ENCODE peak calls at places on chromosomes 2 and 18, in nine cellular contexts. One of them, this sample, is unnamed. For H3K9me3, the result is how much of the 10 kb centered on the place peaks cover.

GRCh38 chr2:86807121-86807461 is 16.4 kb upstream of the CD8A start:
- DNase-seq in small intestine: no peak
- DNase-seq in sigmoid colon: no peak
- DNase-seq in IMR-90: no peak
- DNase-seq in right cardiac atrium: no peak
- DNase-seq in adrenal gland: no peak
- DNase-seq in heart left ventricle: no peak
- DNase-seq in ovary: no peak
- DNase-seq in K562: no peak
- DNase-seq in this sample: no peak

GRCh38 chr2:23925702-23926288 is 1.1 kb downstream of the ATAD2B start:
- DNase-seq in IMR-90: peak
- DNase-seq in small intestine: peak
- DNase-seq in right cardiac atrium: peak
- DNase-seq in heart left ventricle: peak
- DNase-seq in adrenal gland: peak
- DNase-seq in sigmoid colon: peak
- DNase-seq in ovary: peak
- DNase-seq in K562: no peak
- DNase-seq in this sample: peak

GRCh38 chr2:95231723-95232122 is 24.4 kb downstream of the ZNF892 start:
- DNase-seq in adrenal gland: peak
- DNase-seq in K562: peak
- DNase-seq in heart left ventricle: peak
- DNase-seq in right cardiac atrium: no peak
- DNase-seq in IMR-90: peak
- DNase-seq in sigmoid colon: no peak
- DNase-seq in small intestine: peak
- DNase-seq in ovary: no peak
- DNase-seq in this sample: no peak

GRCh38 chr18:76573325-76574025 is 78.4 kb upstream of the ZNF516 start:
- DNase-seq in ovary: no peak
- DNase-seq in heart left ventricle: no peak
- DNase-seq in IMR-90: peak
- DNase-seq in sigmoid colon: no peak
- DNase-seq in right cardiac atrium: no peak
- DNase-seq in K562: no peak
- DNase-seq in adrenal gland: no peak
- DNase-seq in small intestine: no peak
- DNase-seq in this sample: no peak

GRCh38 chr2:86337235-86338099 is at the start of gene REEP1:
- DNase-seq in K562: no peak
- DNase-seq in heart left ventricle: peak
- DNase-seq in small intestine: peak
- DNase-seq in ovary: no peak
- DNase-seq in adrenal gland: peak
- DNase-seq in sigmoid colon: peak
- DNase-seq in right cardiac atrium: peak
- DNase-seq in IMR-90: no peak
- DNase-seq in this sample: peak

GRCh38 chr2:230762317-230762896 is 49.8 kb downstream of the CAB39 start:
- DNase-seq in sigmoid colon: no peak
- DNase-seq in heart left ventricle: no peak
- DNase-seq in right cardiac atrium: no peak
- DNase-seq in K562: peak
- DNase-seq in ovary: no peak
- DNase-seq in small intestine: peak
- DNase-seq in IMR-90: no peak
- DNase-seq in adrenal gland: no peak
- DNase-seq in this sample: no peak

GRCh38 chr2:236613607-236614006 is 44.0 kb downstream of the ACKR3 start:
- DNase-seq in small intestine: no peak
- DNase-seq in right cardiac atrium: no peak
- DNase-seq in ovary: no peak
- DNase-seq in adrenal gland: no peak
- DNase-seq in K562: no peak
- DNase-seq in IMR-90: no peak
- DNase-seq in heart left ventricle: no peak
- DNase-seq in sigmoid colon: no peak
- DNase-seq in this sample: no peak

GRCh38 chr2:44935854-44936185 is 5.7 kb upstream of the SIX3 start:
- DNase-seq in adrenal gland: no peak
- DNase-seq in sigmoid colon: no peak
- DNase-seq in IMR-90: no peak
- DNase-seq in K562: no peak
- DNase-seq in ovary: no peak
- DNase-seq in heart left ventricle: no peak
- DNase-seq in right cardiac atrium: no peak
- DNase-seq in small intestine: no peak
- DNase-seq in this sample: no peak

GRCh38 chr2:198314559-198315153 is 510.3 kb downstream of the PLCL1 start:
- DNase-seq in right cardiac atrium: no peak
- DNase-seq in sigmoid colon: no peak
- DNase-seq in small intestine: peak
- DNase-seq in heart left ventricle: no peak
- DNase-seq in ovary: no peak
- DNase-seq in adrenal gland: no peak
- DNase-seq in IMR-90: peak
- DNase-seq in K562: no peak
- DNase-seq in this sample: no peak

GRCh38 chr2:43319541-43319940 is 93.1 kb upstream of the ZFP36L2 start:
- DNase-seq in small intestine: no peak
- DNase-seq in adrenal gland: no peak
- DNase-seq in K562: no peak
- DNase-seq in sigmoid colon: no peak
- DNase-seq in ovary: no peak
- DNase-seq in right cardiac atrium: no peak
- DNase-seq in heart left ventricle: no peak
- DNase-seq in IMR-90: peak
- DNase-seq in this sample: no peak

GRCh38 chr2:8563814-8564474 is 117.9 kb upstream of the ID2 start:
- DNase-seq in adrenal gland: peak
- DNase-seq in IMR-90: no peak
- DNase-seq in right cardiac atrium: no peak
- DNase-seq in small intestine: no peak
- DNase-seq in ovary: peak
- DNase-seq in K562: no peak
- DNase-seq in sigmoid colon: peak
- DNase-seq in heart left ventricle: no peak
- DNase-seq in this sample: peak

GRCh38 chr2:173048901-173049661 is 26.6 kb upstream of the MAP3K20 start:
- DNase-seq in heart left ventricle: peak
- DNase-seq in small intestine: peak
- DNase-seq in sigmoid colon: peak
- DNase-seq in K562: peak
- DNase-seq in ovary: peak
- DNase-seq in adrenal gland: peak
- DNase-seq in right cardiac atrium: peak
- DNase-seq in IMR-90: peak
- DNase-seq in this sample: peak

GRCh38 chr2:66717491-66717890 is 282.6 kb downstream of the MEIS1 start:
- DNase-seq in ovary: no peak
- DNase-seq in right cardiac atrium: no peak
- DNase-seq in small intestine: no peak
- DNase-seq in K562: no peak
- DNase-seq in sigmoid colon: no peak
- DNase-seq in adrenal gland: no peak
- DNase-seq in heart left ventricle: no peak
- DNase-seq in IMR-90: peak
- DNase-seq in this sample: no peak

GRCh38 chr18:3791258-3791657 is 341.3 kb downstream of the TGIF1 start:
- DNase-seq in heart left ventricle: no peak
- DNase-seq in small intestine: no peak
- DNase-seq in adrenal gland: no peak
- DNase-seq in K562: no peak
- DNase-seq in IMR-90: no peak
- DNase-seq in ovary: no peak
- DNase-seq in sigmoid colon: no peak
- DNase-seq in right cardiac atrium: no peak
- DNase-seq in this sample: no peak

GRCh38 chr2:38572167-38572566 is 30.6 kb downstream of the HNRNPLL start:
- DNase-seq in sigmoid colon: no peak
- DNase-seq in ovary: peak
- DNase-seq in K562: peak
- DNase-seq in IMR-90: peak
- DNase-seq in adrenal gland: peak
- DNase-seq in small intestine: no peak
- DNase-seq in right cardiac atrium: peak
- DNase-seq in heart left ventricle: no peak
- DNase-seq in this sample: peak

GRCh38 chr18:2805970-2806943 is 40.5 kb upstream of the EMILIN2 start:
- DNase-seq in sigmoid colon: no peak
- DNase-seq in ovary: no peak
- DNase-seq in right cardiac atrium: no peak
- DNase-seq in K562: no peak
- DNase-seq in heart left ventricle: no peak
- DNase-seq in IMR-90: peak
- DNase-seq in adrenal gland: no peak
- DNase-seq in small intestine: no peak
- DNase-seq in this sample: no peak

GRCh38 chr2:46481541-46482193 is 2.3 kb downstream of the TMEM247 start:
- DNase-seq in heart left ventricle: no peak
- DNase-seq in right cardiac atrium: no peak
- DNase-seq in small intestine: no peak
- DNase-seq in ovary: no peak
- DNase-seq in sigmoid colon: no peak
- DNase-seq in K562: no peak
- DNase-seq in adrenal gland: no peak
- DNase-seq in IMR-90: peak
- DNase-seq in this sample: no peak

GRCh38 chr2:65053199-65053598 is 3.0 kb upstream of the CEP68 start:
- DNase-seq in right cardiac atrium: no peak
- DNase-seq in K562: no peak
- DNase-seq in ovary: no peak
- DNase-seq in heart left ventricle: no peak
- DNase-seq in IMR-90: no peak
- DNase-seq in small intestine: peak
- DNase-seq in adrenal gland: no peak
- DNase-seq in sigmoid colon: no peak
- DNase-seq in this sample: no peak

GRCh38 chr2:228705331-228705730 is 523.8 kb upstream of the SPHKAP start:
- DNase-seq in heart left ventricle: no peak
- DNase-seq in adrenal gland: no peak
- DNase-seq in sigmoid colon: no peak
- DNase-seq in IMR-90: no peak
- DNase-seq in right cardiac atrium: no peak
- DNase-seq in ovary: no peak
- DNase-seq in K562: no peak
- DNase-seq in small intestine: no peak
- DNase-seq in this sample: no peak
- H3K9me3 ChIP-seq in heart left ventricle: under half
- H3K9me3 ChIP-seq in adrenal gland: under half
- H3K9me3 ChIP-seq in sigmoid colon: under half
- H3K9me3 ChIP-seq in IMR-90: under half
- H3K9me3 ChIP-seq in right cardiac atrium: under half
- H3K9me3 ChIP-seq in ovary: under half
- H3K9me3 ChIP-seq in K562: under half
- H3K9me3 ChIP-seq in small intestine: under half
- H3K9me3 ChIP-seq in this sample: under half

GRCh38 chr2:71072492-71072891 is 4.0 kb downstream of the NAGK start:
- DNase-seq in right cardiac atrium: no peak
- DNase-seq in K562: no peak
- DNase-seq in adrenal gland: no peak
- DNase-seq in small intestine: no peak
- DNase-seq in sigmoid colon: peak
- DNase-seq in IMR-90: no peak
- DNase-seq in heart left ventricle: no peak
- DNase-seq in ovary: no peak
- DNase-seq in this sample: no peak
- H3K27ac ChIP-seq in right cardiac atrium: no peak
- H3K27ac ChIP-seq in K562: no peak
- H3K27ac ChIP-seq in adrenal gland: peak
- H3K27ac ChIP-seq in small intestine: no peak
- H3K27ac ChIP-seq in sigmoid colon: no peak
- H3K27ac ChIP-seq in IMR-90: no peak
- H3K27ac ChIP-seq in heart left ventricle: no peak
- H3K27ac ChIP-seq in ovary: no peak
- H3K27ac ChIP-seq in this sample: no peak

GRCh38 chr2:144995482-144995881 is 475.6 kb upstream of the ZEB2 start:
- DNase-seq in small intestine: no peak
- DNase-seq in adrenal gland: no peak
- DNase-seq in IMR-90: no peak
- DNase-seq in right cardiac atrium: no peak
- DNase-seq in ovary: no peak
- DNase-seq in heart left ventricle: no peak
- DNase-seq in K562: no peak
- DNase-seq in sigmoid colon: no peak
- DNase-seq in this sample: no peak
- H3K9me3 ChIP-seq in small intestine: under half
- H3K9me3 ChIP-seq in adrenal gland: under half
- H3K9me3 ChIP-seq in IMR-90: under half
- H3K9me3 ChIP-seq in right cardiac atrium: under half
- H3K9me3 ChIP-seq in ovary: under half
- H3K9me3 ChIP-seq in heart left ventricle: under half
- H3K9me3 ChIP-seq in K562: under half
- H3K9me3 ChIP-seq in sigmoid colon: under half
- H3K9me3 ChIP-seq in this sample: under half

GRCh38 chr2:28274911-28275685 is 117.6 kb upstream of the FOSL2 start:
- DNase-seq in heart left ventricle: no peak
- DNase-seq in right cardiac atrium: peak
- DNase-seq in adrenal gland: no peak
- DNase-seq in K562: no peak
- DNase-seq in sigmoid colon: no peak
- DNase-seq in small intestine: peak
- DNase-seq in ovary: no peak
- DNase-seq in IMR-90: peak
- DNase-seq in this sample: no peak

GRCh38 chr2:28276076-28276618 is 116.5 kb upstream of the FOSL2 start:
- DNase-seq in ovary: peak
- DNase-seq in sigmoid colon: no peak
- DNase-seq in heart left ventricle: no peak
- DNase-seq in small intestine: peak
- DNase-seq in adrenal gland: no peak
- DNase-seq in K562: peak
- DNase-seq in right cardiac atrium: no peak
- DNase-seq in IMR-90: peak
- DNase-seq in this sample: peak

GRCh38 chr2:28277466-28277865 is 115.2 kb upstream of the FOSL2 start:
- DNase-seq in K562: no peak
- DNase-seq in sigmoid colon: no peak
- DNase-seq in IMR-90: no peak
- DNase-seq in right cardiac atrium: no peak
- DNase-seq in small intestine: no peak
- DNase-seq in heart left ventricle: no peak
- DNase-seq in ovary: no peak
- DNase-seq in adrenal gland: no peak
- DNase-seq in this sample: no peak

GRCh38 chr2:28273751-28274150 is 118.9 kb upstream of the FOSL2 start:
- DNase-seq in small intestine: peak
- DNase-seq in IMR-90: no peak
- DNase-seq in ovary: no peak
- DNase-seq in sigmoid colon: no peak
- DNase-seq in K562: no peak
- DNase-seq in adrenal gland: no peak
- DNase-seq in right cardiac atrium: no peak
- DNase-seq in heart left ventricle: no peak
- DNase-seq in this sample: no peak

DNA sequence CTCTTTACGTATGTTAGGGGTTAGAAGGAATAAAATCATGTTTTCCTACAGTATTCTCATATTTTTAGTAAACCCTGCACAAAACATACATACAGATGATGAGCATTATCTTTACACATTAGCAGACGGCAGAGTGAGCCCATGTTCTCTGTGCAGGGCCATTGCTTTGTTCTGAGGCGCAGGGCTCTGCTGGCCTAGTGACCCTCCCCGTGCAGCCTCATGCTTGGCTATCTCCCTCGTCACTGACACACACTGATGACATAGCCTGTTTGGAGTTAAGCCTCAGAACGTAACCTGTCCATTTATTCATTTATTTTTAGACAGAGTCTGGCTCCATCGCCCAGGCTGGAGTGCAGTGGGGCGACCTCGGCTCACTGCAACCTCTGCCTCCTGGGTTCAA is 115.9 kb upstream of the FOSL2 start:
- DNase-seq in right cardiac atrium: no peak
- DNase-seq in adrenal gland: no peak
- DNase-seq in sigmoid colon: no peak
- DNase-seq in IMR-90: peak
- DNase-seq in small intestine: no peak
- DNase-seq in K562: no peak
- DNase-seq in heart left ventricle: peak
- DNase-seq in ovary: no peak
- DNase-seq in this sample: no peak
- H3K27ac ChIP-seq in right cardiac atrium: no peak
- H3K27ac ChIP-seq in adrenal gland: no peak
- H3K27ac ChIP-seq in sigmoid colon: peak
- H3K27ac ChIP-seq in IMR-90: peak
- H3K27ac ChIP-seq in small intestine: no peak
- H3K27ac ChIP-seq in K562: no peak
- H3K27ac ChIP-seq in heart left ventricle: no peak
- H3K27ac ChIP-seq in ovary: no peak
- H3K27ac ChIP-seq in this sample: peak